ENCODE peak calls at places on chromosomes 3 and 15, in six cellular contexts. A, R, Y, E, W and U are unnamed samples.
A peak's percentile ranks its signal among the peaks of the same experiment; 100 is the strongest.

GRCh38 chr3:129413687-129414506 is 14.5 kb downstream of the EFCAB12 start:
- DNase-seq in W (no peak), Y (peak; percentile 36), R (peak; percentile 93), A (no peak), E (peak; percentile 96), U (peak; percentile 27)

GRCh38 chr15:51965691-51966090 is 5.9 kb downstream of the LEO1 start:
- DNase-seq in W (no peak), R (no peak), A (no peak), E (no peak), Y (no peak), U (no peak)

GRCh38 chr3:46301122-46301835 is 52.6 kb upstream of the CCR2 start:
- DNase-seq in A (no peak), W (no peak), E (no peak), R (no peak), Y (no peak), U (no peak)

GRCh38 chr3:186879776-186880175 is 37.3 kb downstream of the ADIPOQ start:
- DNase-seq in Y (no peak), R (no peak), W (no peak), A (no peak), E (no peak), U (no peak)

GRCh38 chr3:102336130-102336529 is 98.7 kb upstream of the ZPLD1 start:
- DNase-seq in R (no peak), E (no peak), W (no peak), A (no peak), Y (no peak), U (no peak)

GRCh38 chr3:101940521-101940992 is 91.2 kb downstream of the NFKBIZ start:
- DNase-seq in W (peak; percentile 71), E (peak; percentile 96), R (peak; percentile 96), Y (no peak), A (peak; percentile 63), U (peak; percentile 94)

GRCh38 chr3:32886296-32886695 is 65.1 kb upstream of the CCR4 start:
- DNase-seq in A (no peak), R (no peak), Y (no peak), E (no peak), W (no peak), U (no peak)

GRCh38 chr3:45273681-45274515 is 47.8 kb upstream of the TMEM158 start:
- DNase-seq in A (no peak), E (no peak), Y (peak; percentile 79), R (peak; percentile 62), W (no peak), U (no peak)

GRCh38 chr3:52049503-52049902 is 6.9 kb downstream of the DUSP7 start:
- DNase-seq in E (no peak), Y (no peak), W (no peak), A (no peak), R (no peak), U (no peak)

GRCh38 chr3:46501702-46502101 is 3.9 kb downstream of the RTP3 start:
- DNase-seq in Y (no peak), R (no peak), W (no peak), A (no peak), E (no peak), U (no peak)

GRCh38 chr3:2090512-2090911 is 8.2 kb upstream of the CNTN4 start:
- DNase-seq in E (no peak), Y (no peak), A (no peak), W (no peak), R (no peak), U (no peak)

GRCh38 chr3:28575100-28575747 is 226.6 kb upstream of the AZI2 start:
- DNase-seq in Y (no peak), R (peak; percentile 35), A (peak; percentile 18), W (peak; percentile 65), E (peak; percentile 8), U (peak; percentile 9)

GRCh38 chr15:41241251-41241964 is 10.3 kb downstream of the CHP1 start:
- DNase-seq in E (no peak), W (no peak), A (peak; percentile 39), R (no peak), Y (peak; percentile 20), U (no peak)

GRCh38 chr3:116445291-116445841 is at the start of gene LSAMP:
- DNase-seq in A (no peak), R (peak; percentile 62), E (peak; percentile 57), Y (no peak), W (no peak), U (peak; percentile 43)
- H3K4me3 ChIP-seq in A (peak within 1 kb of the TSS; percentile 56), R (peak within 1 kb of the TSS; percentile 70), E (peak within 1 kb of the TSS; percentile 57), Y (no peak within 1 kb of the TSS), W (peak within 1 kb of the TSS; percentile 41), U (peak within 1 kb of the TSS; percentile 29)

DNA sequence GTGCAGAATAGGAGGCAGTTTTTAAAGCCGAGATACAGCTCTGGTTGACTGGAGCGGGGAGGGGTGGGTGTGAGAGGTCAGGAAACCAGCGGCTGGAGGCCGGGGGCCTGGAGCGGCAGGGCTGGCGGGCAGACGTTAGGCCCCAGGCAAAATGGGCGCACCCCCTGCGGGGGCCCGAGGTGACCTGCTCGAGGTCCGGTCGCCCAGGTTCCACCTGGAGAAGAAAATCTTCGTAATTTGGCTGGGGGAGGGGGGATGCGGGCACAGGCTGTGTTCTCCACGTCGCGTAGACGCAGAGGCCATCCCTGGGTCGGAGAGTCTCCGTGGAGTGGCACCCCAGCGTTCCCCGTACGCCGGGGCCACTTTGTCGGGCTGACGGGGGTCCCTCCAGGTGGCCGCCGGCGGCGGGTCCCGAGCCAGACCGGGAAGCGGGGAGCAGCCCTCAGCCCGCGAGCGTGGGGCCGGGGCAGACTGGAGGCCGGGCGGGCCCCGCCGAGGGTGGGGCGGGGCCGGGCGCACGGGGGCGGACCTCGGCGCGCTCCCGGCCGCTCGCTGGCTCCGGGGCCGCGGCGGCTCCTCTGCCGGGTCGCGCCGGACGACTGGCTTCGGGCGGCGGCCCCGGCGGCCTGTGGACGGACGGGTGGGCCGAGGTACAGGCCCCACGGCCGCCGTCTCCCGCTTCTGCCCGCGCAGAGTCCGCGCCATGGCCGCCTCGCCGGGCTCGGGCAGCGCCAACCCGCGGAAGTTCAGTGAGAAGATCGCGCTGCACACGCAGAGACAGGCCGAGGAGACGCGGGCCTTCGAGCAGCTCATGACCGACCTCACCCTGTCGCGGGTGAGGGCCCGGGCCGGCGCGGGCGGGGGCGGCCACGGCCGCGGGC is at the start of gene CRTC3:
- DNase-seq in A (peak; percentile 56), W (peak; percentile 84), R (peak; percentile 83), Y (peak; percentile 93), E (peak; percentile 60), U (peak; percentile 58)
- H3K27me3 ChIP-seq in A (no peaks in the 10 kb centered on the region), W (no peaks in the 10 kb centered on the region), R (no peaks in the 10 kb centered on the region), Y (no peaks in the 10 kb centered on the region), E (no peaks in the 10 kb centered on the region), U (no peaks in the 10 kb centered on the region)

DNA sequence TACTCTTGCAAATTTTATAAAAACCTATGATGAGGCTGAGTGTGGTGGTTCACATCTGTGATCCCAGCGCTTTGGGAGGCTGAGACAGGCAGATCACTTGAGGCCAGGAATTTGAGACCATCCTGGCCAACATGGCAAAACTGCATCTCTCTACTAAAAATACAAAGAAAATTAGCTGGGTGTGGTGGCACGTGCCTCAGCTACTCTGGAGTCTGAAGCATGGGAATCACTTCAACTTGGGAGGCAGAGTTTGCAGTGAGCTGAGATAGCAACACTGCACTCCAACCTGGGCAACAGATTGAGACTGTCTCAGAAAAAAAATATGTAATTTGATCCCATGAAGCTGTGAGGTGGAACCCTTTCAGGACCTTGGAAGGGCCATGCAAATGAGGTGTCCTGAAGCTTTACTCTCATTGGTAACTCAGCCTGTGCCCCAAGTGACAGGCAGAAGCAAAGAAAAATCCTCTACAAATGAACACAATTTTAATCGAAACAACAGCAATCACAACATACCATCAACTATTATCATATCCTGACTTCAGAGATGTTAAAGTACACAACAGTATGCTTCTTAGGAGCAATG is 84.6 kb upstream of the CDV3 start:
- DNase-seq in W (no peak), A (no peak), E (peak; percentile 52), R (peak; percentile 64), Y (no peak), U (no peak)
- H3K4me3 ChIP-seq in W (no peak overlapping the region), A (no peak overlapping the region), E (no peak overlapping the region), R (no peak overlapping the region), Y (no peak overlapping the region), U (no peak overlapping the region)

DNA sequence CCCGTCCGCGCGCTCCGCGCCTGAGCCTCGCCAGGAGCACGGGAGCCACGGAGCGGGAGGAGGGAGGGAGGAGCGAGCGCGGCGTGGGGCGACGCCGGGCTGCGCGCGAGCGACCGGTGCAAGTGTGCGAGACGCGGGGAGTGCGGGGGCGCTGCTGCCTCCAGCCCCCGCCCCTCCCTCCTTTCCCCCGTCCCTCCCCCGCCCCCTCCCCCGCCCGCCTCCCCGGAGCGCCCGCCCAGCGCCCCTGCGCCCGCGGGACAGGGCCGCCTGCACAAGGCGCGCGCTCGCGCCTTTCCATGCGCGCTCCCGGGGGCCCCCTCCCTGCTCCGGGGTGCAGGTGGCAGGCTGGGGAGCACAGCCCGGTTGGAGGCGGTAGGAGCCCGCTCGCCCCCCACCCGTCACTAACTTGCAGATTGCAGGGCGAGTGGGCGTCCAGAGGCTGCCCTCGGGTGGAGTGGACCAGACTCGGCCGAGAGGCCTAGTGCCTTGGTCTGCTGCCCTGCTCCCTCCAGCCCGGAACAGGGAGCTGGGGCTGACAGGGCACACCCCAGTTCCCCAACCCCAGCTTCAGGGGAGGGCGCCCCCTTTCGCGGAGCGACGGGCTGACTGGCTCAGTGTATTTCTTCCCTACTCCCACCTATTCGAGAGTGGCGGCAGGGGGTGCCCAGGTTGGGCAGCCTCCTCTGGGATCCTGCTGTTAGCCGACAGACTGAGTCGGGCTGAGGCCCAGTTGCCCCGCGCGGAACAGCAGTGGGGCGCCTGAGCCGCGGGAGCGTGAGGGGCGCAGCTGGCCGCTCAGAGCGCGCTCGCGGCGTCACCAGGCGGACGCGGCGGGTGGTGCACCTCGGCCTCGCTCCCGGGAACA is at the start of gene WNT7A:
- DNase-seq in A (no peak), E (no peak), W (peak; percentile 71), Y (peak; percentile 75), R (peak; percentile 46), U (peak; percentile 36)
- H3K27me3 ChIP-seq in A (peaks cover 99% of the 10 kb centered on the region), E (peaks cover 24% of the 10 kb centered on the region), W (peaks cover 71% of the 10 kb centered on the region), Y (peaks cover 67% of the 10 kb centered on the region), R (peaks cover 83% of the 10 kb centered on the region), U (peaks cover 29% of the 10 kb centered on the region)

GRCh38 chr3:62373714-62374333 is 474 bp upstream of the FEZF2 start:
- DNase-seq in Y (no peak), E (no peak), A (no peak), W (no peak), R (no peak), U (no peak)
- H3K4me3 ChIP-seq in Y (no peak overlapping the region), E (peak overlapping the region; percentile 46), A (peak overlapping the region; percentile 47), W (peak overlapping the region; percentile 16), R (peak overlapping the region; percentile 73), U (peak overlapping the region; percentile 15)

DNA sequence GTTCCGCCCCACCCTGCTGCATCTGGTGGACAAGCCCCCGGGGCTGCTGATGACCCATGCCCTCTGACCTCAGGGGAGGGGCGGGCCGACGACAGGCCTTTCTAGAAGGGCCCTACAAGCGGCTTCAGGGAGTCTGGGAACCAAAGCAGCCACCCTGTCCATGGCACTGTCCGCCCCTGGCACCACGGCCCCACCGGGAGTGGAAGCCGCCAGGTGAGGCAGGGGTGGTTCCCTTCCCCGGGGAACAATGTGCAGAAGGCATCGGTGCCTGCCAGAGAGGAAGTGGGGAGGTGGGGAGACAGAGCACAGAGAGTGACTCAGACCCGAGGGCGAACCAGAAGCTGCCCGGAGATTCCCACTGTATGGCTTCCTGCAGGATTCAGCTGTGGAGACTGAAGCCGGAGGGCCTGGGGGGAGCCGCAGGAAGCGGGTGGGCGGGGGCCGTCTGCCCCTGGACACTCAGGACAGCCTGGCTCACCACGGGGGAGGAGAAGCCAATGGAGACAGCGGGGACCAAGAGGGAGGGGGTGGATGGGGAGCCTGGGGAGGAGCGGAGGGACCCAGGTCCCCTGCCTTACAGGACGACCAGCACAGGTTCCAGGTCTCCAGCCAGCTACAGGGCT is 134.0 kb downstream of the TPRA1 start:
- DNase-seq in A (no peak), W (peak; percentile 64), Y (no peak), E (no peak), R (peak; percentile 87), U (peak; percentile 53)
- H3K27me3 ChIP-seq in A (peaks cover 93% of the 10 kb centered on the region), W (peaks cover 24% of the 10 kb centered on the region), Y (peaks cover 38% of the 10 kb centered on the region), E (peaks cover 11% of the 10 kb centered on the region), R (peaks cover 21% of the 10 kb centered on the region), U (no peaks in the 10 kb centered on the region)

GRCh38 chr15:92818658-92819311 is 81.3 kb upstream of the CHD2 start:
- DNase-seq in E (no peak), W (no peak), A (no peak), Y (no peak), R (no peak), U (no peak)
- H3K4me3 ChIP-seq in E (peak overlapping the region; percentile 49), W (peak overlapping the region; percentile 47), A (peak overlapping the region; percentile 59), Y (peak overlapping the region; percentile 25), R (no peak overlapping the region), U (no peak overlapping the region)